ENCODE peak calls at places on chromosomes 3 and 15, in four cellular contexts. R, X, Z and N are unnamed samples.

GRCh38 chr3:177357352-177358084 is 160.2 kb upstream of the TBL1XR1 start:
- DNase-seq in R (peak; percentile 63), X (peak; percentile 46), Z (peak; percentile 28), N (no peak)

GRCh38 chr3:122350814-122351418 is 25.9 kb downstream of the CSTA start:
- DNase-seq in R (no peak), X (peak; percentile 30), Z (no peak), N (peak; percentile 36)

GRCh38 chr15:85788796-85789495 is 5.8 kb downstream of the KLHL25 start:
- DNase-seq in R (no peak), X (no peak), Z (no peak), N (no peak)

GRCh38 chr3:183540501-183541234 is 14.8 kb downstream of the KLHL6 start:
- DNase-seq in R (no peak), X (no peak), Z (no peak), N (no peak)

GRCh38 chr15:35557012-35557411 is 11.0 kb upstream of the DPH6 start:
- DNase-seq in R (no peak), X (no peak), Z (no peak), N (no peak)

GRCh38 chr15:75348034-75348562 is 1.3 kb downstream of the NEIL1 start:
- DNase-seq in R (no peak), X (no peak), Z (peak; percentile 51), N (no peak)

GRCh38 chr3:33426068-33426467 is 14.1 kb downstream of the UBP1 start:
- DNase-seq in R (no peak), X (no peak), Z (no peak), N (no peak)

GRCh38 chr3:146542179-146542578 is 2.2 kb downstream of the PLSCR1 start:
- DNase-seq in R (no peak), X (peak; percentile 50), Z (no peak), N (no peak)

GRCh38 chr15:87155771-87156170 is 1076.1 kb downstream of the AGBL1 start:
- DNase-seq in R (no peak), X (peak; percentile 16), Z (no peak), N (no peak)

GRCh38 chr3:107911337-107912000 is 179.4 kb downstream of the CD47 start:
- DNase-seq in R (no peak), X (no peak), Z (no peak), N (no peak)

GRCh38 chr3:23859012-23859743 is 53.4 kb downstream of the UBE2E1 start:
- DNase-seq in R (no peak), X (peak; percentile 36), Z (no peak), N (peak; percentile 28)

GRCh38 chr3:176873261-176873660 is 324.0 kb downstream of the TBL1XR1 start:
- DNase-seq in R (no peak), X (no peak), Z (no peak), N (no peak)

GRCh38 chr3:42489937-42490227 is 12.6 kb upstream of the VIPR1 start:
- DNase-seq in R (no peak), X (no peak), Z (no peak), N (no peak)

GRCh38 chr3:196288141-196288460 is 575 bp upstream of the PCYT1A start:
- DNase-seq in R (no peak), X (peak; percentile 44), Z (no peak), N (no peak)

GRCh38 chr3:89572261-89572660 is 464.8 kb downstream of the EPHA3 start:
- DNase-seq in R (no peak), X (no peak), Z (no peak), N (no peak)

GRCh38 chr3:116663161-116663885 is 46.3 kb upstream of the TUSC7 start:
- DNase-seq in R (no peak), X (no peak), Z (no peak), N (no peak)

GRCh38 chr15:46304320-46304719 is 669.5 kb downstream of the SQOR start:
- DNase-seq in R (peak; percentile 35), X (no peak), Z (no peak), N (no peak)

DNA sequence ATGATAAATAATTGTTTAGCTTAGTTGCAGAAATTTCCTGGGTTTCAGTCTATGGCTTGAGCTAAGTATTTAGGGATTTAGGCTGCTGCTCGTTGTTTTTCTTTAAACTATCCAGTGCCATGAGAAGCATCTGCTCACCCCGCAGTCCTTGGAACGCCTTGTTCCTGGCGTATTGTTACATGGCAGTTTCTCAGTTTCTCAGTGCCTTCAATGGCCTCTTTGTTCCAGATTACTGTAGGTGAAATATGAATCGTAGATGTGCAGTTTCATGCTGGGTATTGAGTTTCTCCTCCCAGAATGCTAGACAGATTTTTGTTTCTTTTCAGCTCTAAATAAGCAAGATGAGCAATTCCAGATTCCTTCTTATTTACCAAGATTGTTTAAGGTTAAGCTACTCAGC is 269.5 kb upstream of the GBE1 start:
- DNase-seq in R (no peak), X (no peak), Z (no peak), N (peak; percentile 28)
- H3K4me3 ChIP-seq in R (no peak overlapping the region), X (no peak overlapping the region), Z (no peak overlapping the region), N (no peak overlapping the region)

DNA sequence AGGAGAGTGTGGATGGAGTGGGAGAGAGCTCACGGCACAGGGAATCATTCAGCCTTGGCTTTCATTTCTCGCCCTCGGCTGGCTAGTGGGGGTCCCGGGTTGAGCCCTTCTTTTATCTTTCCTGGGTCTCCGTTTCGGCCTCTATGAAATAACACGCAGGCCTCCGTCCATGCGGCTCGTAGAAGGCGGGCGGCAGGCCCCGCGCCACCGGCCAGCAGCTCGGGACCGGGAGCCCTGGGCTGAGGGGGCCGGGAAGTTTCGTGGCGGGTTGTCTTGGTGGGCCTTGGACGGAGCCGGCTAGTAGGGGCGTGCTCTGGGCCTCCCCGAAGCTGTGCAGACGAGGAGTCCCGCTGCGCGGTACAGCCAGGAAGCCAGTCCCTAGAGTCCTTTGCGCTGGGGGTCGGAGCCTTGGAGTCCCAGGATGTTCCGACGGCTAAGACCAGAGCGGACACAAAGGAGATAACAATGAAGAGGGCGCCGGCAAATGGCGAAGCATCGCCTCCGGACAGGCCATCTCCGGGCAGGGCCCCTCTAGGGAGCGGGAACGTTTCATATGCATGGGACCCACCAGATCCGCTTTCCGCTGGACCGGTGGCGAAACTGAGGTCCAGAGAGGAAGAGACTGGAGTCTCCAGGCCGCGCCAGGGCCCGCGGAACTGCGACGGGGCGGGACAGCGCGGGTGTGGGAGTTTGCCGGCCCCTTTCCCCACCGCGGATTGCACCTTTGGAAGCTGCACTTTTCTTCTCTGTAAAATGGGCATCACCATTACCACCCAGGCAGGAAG is 4.3 kb downstream of the RNU6-1 start:
- DNase-seq in R (no peak), X (no peak), Z (peak; percentile 39), N (no peak)
- H3K4me3 ChIP-seq in R (no peak overlapping the region), X (peak overlapping the region; percentile 50), Z (peak overlapping the region; percentile 27), N (peak overlapping the region; percentile 30)

DNA sequence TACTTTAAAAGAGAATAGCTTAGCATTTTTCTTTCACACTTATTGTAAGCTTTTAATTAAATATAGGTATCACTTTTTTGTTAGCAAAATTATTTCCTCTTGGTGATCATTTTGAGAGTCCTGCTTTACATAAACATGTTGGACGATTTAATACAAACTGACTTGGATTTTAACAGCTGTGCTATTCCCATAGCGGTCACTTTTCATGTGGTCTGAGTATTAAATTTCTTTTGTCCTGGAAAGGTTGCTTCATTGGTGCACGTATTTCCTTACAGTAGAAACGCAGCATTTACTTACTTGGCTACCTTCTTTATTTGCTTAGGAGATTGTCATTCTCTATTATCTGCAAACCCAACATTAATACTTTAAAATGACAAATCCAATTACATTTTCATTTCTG is 109.4 kb downstream of the ATG7 start:
- DNase-seq in R (no peak), X (no peak), Z (no peak), N (no peak)
- H3K4me3 ChIP-seq in R (no peak overlapping the region), X (no peak overlapping the region), Z (no peak overlapping the region), N (no peak overlapping the region)

GRCh38 chr3:132262956-132263355 is 54.3 kb upstream of the ACP3 start:
- DNase-seq in R (no peak), X (no peak), Z (no peak), N (no peak)

GRCh38 chr3:132262305-132262704 is 54.9 kb upstream of the ACP3 start:
- DNase-seq in R (no peak), X (no peak), Z (no peak), N (no peak)

GRCh38 chr3:132265488-132265887 is 51.7 kb upstream of the ACP3 start:
- DNase-seq in R (no peak), X (no peak), Z (no peak), N (no peak)

GRCh38 chr3:132265008-132265407 is 52.2 kb upstream of the ACP3 start:
- DNase-seq in R (peak; percentile 30), X (no peak), Z (no peak), N (no peak)

DNA sequence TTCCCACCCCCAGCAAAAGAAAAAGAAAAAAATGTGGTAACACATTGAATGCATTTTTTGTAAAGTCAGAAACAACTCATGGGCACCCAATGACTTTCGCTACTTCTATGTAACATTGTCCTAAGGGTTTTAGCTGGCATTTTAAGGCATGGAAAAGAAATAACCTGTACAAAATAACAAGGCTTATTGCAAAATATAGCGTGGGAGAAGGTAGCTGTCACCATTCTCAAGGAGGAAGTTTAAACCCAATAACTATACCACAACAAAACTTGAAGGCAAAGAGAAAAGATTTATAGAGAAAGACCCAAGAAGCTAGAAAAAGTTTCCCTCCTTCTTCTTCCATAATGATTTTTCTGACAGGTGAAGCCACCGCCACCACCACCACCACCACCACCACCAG is 55.7 kb upstream of the ACP3 start:
- DNase-seq in R (no peak), X (no peak), Z (no peak), N (no peak)
- H3K4me3 ChIP-seq in R (no peak overlapping the region), X (no peak overlapping the region), Z (no peak overlapping the region), N (no peak overlapping the region)

GRCh38 chr3:52455283-52456168 is at the start of gene NISCH:
- DNase-seq in R (peak; percentile 68), X (peak; percentile 67), Z (peak; percentile 91), N (no peak)

GRCh38 chr3:52456169-52456799 is 880 bp downstream of the NISCH start:
- DNase-seq in R (no peak), X (peak; percentile 41), Z (peak; percentile 60), N (no peak)

GRCh38 chr3:52454938-52455282 is 494 bp upstream of the NISCH start:
- DNase-seq in R (no peak), X (no peak), Z (no peak), N (no peak)

GRCh38 chr3:52458031-52458760 is 2.8 kb downstream of the NISCH start:
- DNase-seq in R (no peak), X (no peak), Z (no peak), N (no peak)

DNA sequence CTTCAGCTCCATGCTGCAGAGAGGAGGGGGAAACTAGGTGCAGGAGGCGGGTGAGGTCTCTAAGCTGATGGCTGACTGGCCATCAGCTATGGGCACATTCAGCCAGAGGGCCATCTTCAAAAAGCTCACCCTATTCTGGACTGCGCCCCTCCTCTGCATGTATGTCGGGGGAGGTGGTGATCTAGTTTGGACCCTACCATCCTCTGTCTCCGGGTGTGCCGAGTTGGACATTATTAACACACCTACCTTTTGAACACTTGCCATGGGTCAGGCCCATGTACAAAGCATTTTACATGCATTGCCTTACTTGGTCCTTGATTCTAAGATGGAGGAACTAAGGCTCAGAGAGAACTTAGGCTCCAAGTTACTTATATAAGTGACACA is 1.4 kb downstream of the NISCH start:
- DNase-seq in R (no peak), X (no peak), Z (no peak), N (no peak)
- H3K4me3 ChIP-seq in R (peak overlapping the region; percentile 66), X (peak overlapping the region; percentile 86), Z (peak overlapping the region; percentile 75), N (peak overlapping the region; percentile 94)